ENCODE peak calls at places on chromosome 1, in four cellular contexts. H, S, U and N are unnamed samples.

GRCh38 chr1:28129150-28129549 is 40.7 kb upstream of the EYA3 start:
- DNase-seq in U (peak), S (no peak), H (no peak), N (no peak)

GRCh38 chr1:23434260-23434775 is 9.8 kb upstream of the TCEA3 start:
- DNase-seq in U (no peak), H (no peak), S (no peak), N (no peak)

GRCh38 chr1:24862775-24863483 is 67.1 kb downstream of the RUNX3 start:
- DNase-seq in S (no peak), U (no peak), H (no peak), N (peak)

GRCh38 chr1:65036614-65037180 is 70.3 kb upstream of the JAK1 start:
- DNase-seq in U (no peak), H (no peak), S (no peak), N (no peak)

GRCh38 chr1:17108786-17109185 is 10.5 kb downstream of the PADI2 start:
- DNase-seq in U (no peak), S (no peak), H (no peak), N (no peak)

GRCh38 chr1:183279835-183280234 is 93.8 kb downstream of the LAMC2 start:
- DNase-seq in H (no peak), S (no peak), U (no peak), N (no peak)

GRCh38 chr1:156366832-156367231 is 2.2 kb upstream of the RHBG start:
- DNase-seq in U (no peak), S (no peak), H (no peak), N (no peak)

GRCh38 chr1:25031966-25032667 is 102.0 kb upstream of the RUNX3 start:
- DNase-seq in H (no peak), U (no peak), S (peak), N (peak)

GRCh38 chr1:170807432-170807831 is 127.9 kb upstream of the MROH9 start:
- DNase-seq in S (no peak), H (no peak), U (peak), N (no peak)

GRCh38 chr1:100009458-100009857 is 39.7 kb downstream of the SLC35A3 start:
- DNase-seq in H (no peak), S (no peak), U (no peak), N (no peak)

GRCh38 chr1:62057230-62057629 is 137.4 kb upstream of the L1TD1 start:
- DNase-seq in H (no peak), S (no peak), U (no peak), N (no peak)

GRCh38 chr1:111963985-111964738 is 25.3 kb downstream of the KCND3 start:
- DNase-seq in U (no peak), S (no peak), H (no peak), N (no peak)

GRCh38 chr1:204465469-204466415 is 28.9 kb downstream of the PIK3C2B start:
- DNase-seq in U (no peak), H (no peak), S (no peak), N (no peak)

GRCh38 chr1:155049651-155050559 is 1.2 kb upstream of the ADAM15 start:
- DNase-seq in S (no peak), H (no peak), U (no peak), N (no peak)

GRCh38 chr1:226586116-226586515 is 37.6 kb downstream of the STUM start:
- DNase-seq in S (no peak), U (no peak), H (no peak), N (no peak)

GRCh38 chr1:216483672-216484401 is 60.6 kb upstream of the USH2A start:
- DNase-seq in U (no peak), H (no peak), S (no peak), N (no peak)